ENCODE peak calls at places on chromosomes 13 and 19, in five cellular contexts. W is left lung, T is stomach, Y is tibial artery, B is neuronal stem cell. E is an unnamed sample.

GRCh38 chr19:11130824-11131455 is 24.6 kb downstream of the SPC24 start:
- DNase-seq in W (peak; percentile 78), T (peak; percentile 89), Y (peak; percentile 83), B (no peak), E (peak; percentile 78)

GRCh38 chr19:51318687-51319675 is 7.5 kb downstream of the IGLON5 start:
- DNase-seq in W (no peak), T (no peak), Y (no peak), B (no peak), E (no peak)

GRCh38 chr19:43425567-43426392 is 11.1 kb downstream of the TEX101 start:
- DNase-seq in W (no peak), T (peak; percentile 90), Y (no peak), B (no peak), E (no peak)

GRCh38 chr19:3977242-3978143 is 6.6 kb upstream of the DAPK3 start:
- DNase-seq in W (no peak), T (no peak), Y (no peak), B (no peak), E (no peak)

GRCh38 chr19:18418725-18419194 is 438 bp upstream of the SSBP4 start:
- DNase-seq in W (no peak), T (no peak), Y (peak; percentile 65), B (no peak), E (peak; percentile 77)

GRCh38 chr13:107968470-107968869 is 246.9 kb downstream of the LIG4 start:
- DNase-seq in W (no peak), T (no peak), Y (no peak), B (no peak), E (no peak)

GRCh38 chr19:42487025-42487797 is 41.1 kb downstream of the CEACAM1 start:
- DNase-seq in W (no peak), T (no peak), Y (no peak), B (no peak), E (no peak)

GRCh38 chr13:114132419-114133121 is at the start of gene RASA3:
- DNase-seq in W (peak; percentile 76), T (peak; percentile 82), Y (peak; percentile 73), B (peak; percentile 84), E (peak; percentile 61)

GRCh38 chr13:20415288-20415644 is 110.4 kb downstream of the CRYL1 start:
- DNase-seq in W (no peak), T (no peak), Y (no peak), B (no peak), E (no peak)

GRCh38 chr13:40564342-40564997 is 102.0 kb downstream of the FOXO1 start:
- DNase-seq in W (no peak), T (no peak), Y (no peak), B (no peak), E (no peak)

GRCh38 chr19:21694171-21694906 is 73.0 kb downstream of the ZNF100 start:
- DNase-seq in W (no peak), T (no peak), Y (no peak), B (no peak), E (no peak)

GRCh38 chr13:29081697-29082440 is 261.7 kb downstream of the MTUS2 start:
- DNase-seq in W (no peak), T (no peak), Y (no peak), B (no peak), E (no peak)

DNA sequence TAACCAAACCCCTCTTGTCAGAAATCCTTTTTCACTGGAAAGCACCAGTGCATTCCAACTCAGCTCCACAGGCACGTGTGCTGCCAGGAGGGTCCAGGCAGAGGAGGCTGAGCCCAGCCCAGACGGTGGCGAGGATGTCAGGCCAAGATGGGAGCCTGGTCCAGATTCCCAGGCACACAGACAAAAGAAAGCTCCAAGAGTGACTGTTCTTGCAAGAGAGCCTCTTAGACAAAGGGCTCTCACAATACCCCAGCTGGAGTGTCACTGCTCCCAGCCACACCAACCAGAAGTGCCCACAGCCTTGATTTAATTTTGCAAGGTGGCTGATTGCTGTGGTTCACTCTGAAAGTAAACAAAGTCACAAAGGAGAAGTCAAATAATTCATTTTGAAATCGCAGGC is 95.3 kb downstream of the RAB20 start:
- DNase-seq in W (no peak), T (no peak), Y (no peak), B (peak; percentile 42), E (no peak)
- H3K4me1 ChIP-seq in W (no peaks in the 10 kb centered on the region), T (no peaks in the 10 kb centered on the region), Y (no peaks in the 10 kb centered on the region), B (peaks cover 12% of the 10 kb centered on the region), E (no peaks in the 10 kb centered on the region)

DNA sequence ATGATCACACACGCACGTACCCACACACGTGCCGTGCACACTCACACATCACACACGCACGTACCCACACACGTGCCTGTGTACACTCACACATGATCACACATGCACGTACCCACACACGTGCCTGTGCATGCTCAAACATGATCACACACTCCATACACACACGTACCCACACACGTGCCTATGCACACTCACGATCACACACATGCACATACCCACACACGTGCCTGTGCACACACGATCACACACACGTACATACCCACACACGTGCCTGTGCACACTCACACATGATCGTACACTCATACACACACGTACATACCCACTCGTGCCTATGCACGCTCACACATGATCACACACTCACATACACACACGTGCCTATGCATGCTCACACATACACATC is 86.8 kb downstream of the RAB20 start:
- DNase-seq in W (no peak), T (no peak), Y (no peak), B (no peak), E (no peak)
- H3K4me1 ChIP-seq in W (no peaks in the 10 kb centered on the region), T (no peaks in the 10 kb centered on the region), Y (no peaks in the 10 kb centered on the region), B (peaks cover 2% of the 10 kb centered on the region), E (no peaks in the 10 kb centered on the region)

GRCh38 chr13:50071399-50071798 is 56.2 kb downstream of the KCNRG start:
- DNase-seq in W (no peak), T (no peak), Y (no peak), B (no peak), E (no peak)
- H3K4me1 ChIP-seq in W (peaks cover 7% of the 10 kb centered on the region), T (no peaks in the 10 kb centered on the region), Y (no peaks in the 10 kb centered on the region), B (no peaks in the 10 kb centered on the region), E (no peaks in the 10 kb centered on the region)

DNA sequence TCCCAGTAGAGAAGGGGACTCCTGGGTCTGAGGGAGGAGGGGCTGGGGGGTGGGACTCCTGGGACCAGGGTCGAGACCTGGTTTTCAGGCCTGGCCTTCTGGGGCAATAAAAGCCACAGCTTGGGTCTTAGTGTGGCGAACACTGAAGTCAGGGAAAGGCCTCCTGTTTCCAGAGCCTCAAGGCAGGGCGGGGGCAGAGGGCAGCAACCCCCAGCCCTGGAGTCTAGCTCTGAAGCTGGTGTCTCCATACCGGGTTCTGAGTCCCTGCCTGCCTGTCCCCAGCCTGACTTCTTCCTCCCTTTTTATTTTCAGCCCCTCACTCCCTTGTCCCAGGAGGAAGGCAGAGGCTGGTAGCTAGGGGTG is 291 bp upstream of the GRIN2D start:
- DNase-seq in W (no peak), T (no peak), Y (no peak), B (no peak), E (no peak)
- H3K4me1 ChIP-seq in W (no peaks in the 10 kb centered on the region), T (peaks cover 43% of the 10 kb centered on the region), Y (no peaks in the 10 kb centered on the region), B (peaks cover 27% of the 10 kb centered on the region), E (peaks cover 50% of the 10 kb centered on the region)

GRCh38 chr19:47512183-47512947 is 2.5 kb downstream of the NAPA start:
- DNase-seq in W (peak; percentile 65), T (peak; percentile 83), Y (peak; percentile 60), B (no peak), E (no peak)

GRCh38 chr19:47512948-47513319 is 1.9 kb downstream of the NAPA start:
- DNase-seq in W (no peak), T (no peak), Y (no peak), B (no peak), E (no peak)

GRCh38 chr19:47511681-47512080 is 3.2 kb downstream of the NAPA start:
- DNase-seq in W (no peak), T (no peak), Y (no peak), B (no peak), E (no peak)

GRCh38 chr19:47514869-47515588 is at the start of gene NAPA:
- DNase-seq in W (peak; percentile 100), T (peak; percentile 100), Y (peak; percentile 100), B (peak; percentile 100), E (peak; percentile 100)

DNA sequence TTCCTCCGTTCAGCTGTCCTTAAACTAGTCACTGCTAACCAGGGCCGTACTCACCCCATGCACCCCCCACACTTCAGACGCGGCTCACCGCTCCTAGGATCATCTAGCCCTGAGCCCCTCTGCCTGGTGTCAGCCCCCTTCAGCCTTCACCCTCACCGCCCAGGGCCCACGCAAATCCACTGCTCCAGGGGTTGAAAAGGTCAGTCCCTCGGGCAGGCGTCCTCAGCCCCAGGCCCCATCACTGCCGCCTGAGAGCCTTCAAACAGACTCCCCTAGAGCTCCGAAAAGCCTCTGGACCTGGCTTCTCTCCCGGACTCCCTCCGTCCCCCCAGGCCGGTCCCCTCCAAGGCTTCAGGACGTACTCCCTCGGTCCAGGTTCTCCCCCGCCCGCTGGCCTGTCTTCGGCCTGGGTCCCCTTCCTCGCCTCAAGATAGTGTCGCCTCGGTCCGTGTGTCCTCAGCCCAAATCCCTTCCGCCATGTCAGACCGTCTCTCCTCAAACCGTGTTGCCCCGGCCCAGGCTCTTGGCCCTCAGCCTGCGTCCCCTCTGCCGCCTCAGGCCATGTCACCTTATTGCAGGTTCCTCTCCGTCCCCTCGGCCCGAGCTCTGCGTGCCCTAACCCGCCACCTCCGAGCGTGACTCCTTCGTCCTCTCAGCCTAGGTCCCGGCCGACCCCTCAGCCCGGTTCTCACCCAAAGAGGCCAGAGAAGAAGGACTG is 553 bp downstream of the NAPA start:
- DNase-seq in W (peak; percentile 49), T (peak; percentile 28), Y (no peak), B (no peak), E (no peak)
- H3K4me1 ChIP-seq in W (peaks cover 32% of the 10 kb centered on the region), T (peaks cover 52% of the 10 kb centered on the region), Y (peaks cover 14% of the 10 kb centered on the region), B (peaks cover 5% of the 10 kb centered on the region), E (peaks cover 71% of the 10 kb centered on the region)

DNA sequence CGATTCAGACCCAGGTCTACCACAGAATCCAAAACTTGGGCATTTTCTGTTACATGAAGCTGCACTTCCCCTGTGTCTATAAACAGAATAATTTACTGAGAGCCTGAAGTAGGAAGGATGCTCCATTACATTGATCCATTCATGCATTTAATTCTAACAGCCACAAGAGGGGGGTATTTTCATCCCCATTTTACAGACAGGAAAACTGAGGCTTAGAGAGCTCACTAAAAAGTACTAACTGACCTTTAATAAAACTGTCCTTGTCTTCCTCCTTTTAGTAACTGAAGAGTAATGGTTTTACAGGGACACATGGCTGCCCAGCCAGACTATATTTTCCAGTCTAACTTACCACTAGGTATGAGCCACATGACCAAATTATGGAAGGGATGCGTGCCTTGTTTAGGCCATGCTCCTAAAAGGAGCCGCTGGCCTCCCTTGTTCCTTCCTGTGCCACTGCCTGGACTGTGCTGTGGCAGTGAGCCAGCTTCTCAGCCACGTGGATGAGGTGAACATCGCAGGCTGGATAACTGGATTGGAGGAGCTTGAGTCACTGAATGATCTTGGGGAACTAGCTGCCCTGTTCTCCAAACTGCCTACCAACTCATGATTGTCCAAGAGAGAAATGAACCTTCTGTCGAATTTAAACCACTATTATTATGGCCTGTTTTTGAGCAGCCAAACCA is 108.3 kb downstream of the DOCK9 start:
- DNase-seq in W (no peak), T (peak; percentile 29), Y (no peak), B (no peak), E (no peak)
- H3K4me1 ChIP-seq in W (no peaks in the 10 kb centered on the region), T (no peaks in the 10 kb centered on the region), Y (no peaks in the 10 kb centered on the region), B (no peaks in the 10 kb centered on the region), E (no peaks in the 10 kb centered on the region)

GRCh38 chr13:33109319-33109718 is 93.1 kb downstream of the KL start:
- DNase-seq in W (no peak), T (no peak), Y (no peak), B (no peak), E (no peak)
- H3K4me1 ChIP-seq in W (peaks cover 13% of the 10 kb centered on the region), T (peaks cover 19% of the 10 kb centered on the region), Y (no peaks in the 10 kb centered on the region), B (no peaks in the 10 kb centered on the region), E (no peaks in the 10 kb centered on the region)

E was measured in CD8-positive, alpha-beta memory T cell.